ENCODE peak calls at places on chromosome 14, in five cellular contexts. F, G, O, S and Z are unnamed samples.

GRCh38 chr14:50342211-50343080 is 30.3 kb downstream of the DMAC2L start:
- DNase-seq in F (peak), G (peak), O (peak), S (peak), Z (peak)

GRCh38 chr14:88202296-88202695 is 120.8 kb downstream of the KCNK10 start:
- DNase-seq in F (no peak), G (no peak), O (no peak), S (no peak), Z (no peak)

GRCh38 chr14:54549862-54550261 is 17.1 kb upstream of the SAMD4A start:
- DNase-seq in F (no peak), G (no peak), O (no peak), S (peak), Z (no peak)

GRCh38 chr14:58327019-58327418 is 28.7 kb downstream of the ARID4A start:
- DNase-seq in F (no peak), G (no peak), O (no peak), S (no peak), Z (no peak)

GRCh38 chr14:104367811-104368750 is 211.5 kb upstream of the C14orf180 start:
- DNase-seq in F (no peak), G (no peak), O (no peak), S (no peak), Z (no peak)

GRCh38 chr14:104749111-104749649 is 3.8 kb upstream of the SIVA1 start:
- DNase-seq in F (no peak), G (no peak), O (no peak), S (no peak), Z (peak)

GRCh38 chr14:74133833-74134481 is 49.2 kb downstream of the LIN52 start:
- DNase-seq in F (no peak), G (no peak), O (no peak), S (no peak), Z (no peak)

GRCh38 chr14:92244805-92245204 is 78.2 kb upstream of the SLC24A4 start:
- DNase-seq in F (no peak), G (no peak), O (no peak), S (no peak), Z (no peak)

GRCh38 chr14:35366048-35366428 is 38.5 kb downstream of the NFKBIA start:
- DNase-seq in F (peak), G (peak), O (no peak), S (no peak), Z (no peak)

GRCh38 chr14:67999693-68000384 is 180.3 kb downstream of the RAD51B start:
- DNase-seq in F (no peak), G (no peak), O (no peak), S (peak), Z (no peak)

GRCh38 chr14:76349993-76350392 is 25.9 kb upstream of the ESRRB start:
- DNase-seq in F (no peak), G (no peak), O (no peak), S (no peak), Z (no peak)

GRCh38 chr14:78455896-78456435 is 285.8 kb downstream of the NRXN3 start:
- DNase-seq in F (no peak), G (no peak), O (no peak), S (no peak), Z (no peak)

GRCh38 chr14:32205554-32205953 is 2.5 kb upstream of the RNU6-8 start:
- DNase-seq in F (no peak), G (no peak), O (no peak), S (no peak), Z (no peak)

GRCh38 chr14:68458840-68459469 is 333.9 kb downstream of the ZFP36L1 start:
- DNase-seq in F (peak), G (peak), O (no peak), S (peak), Z (peak)

GRCh38 chr14:22314183-22314820 is 274.7 kb downstream of the DAD1 start:
- DNase-seq in F (no peak), G (no peak), O (no peak), S (peak), Z (no peak)

GRCh38 chr14:21317433-21317832 is 37.5 kb downstream of the RPGRIP1 start:
- DNase-seq in F (no peak), G (no peak), O (no peak), S (no peak), Z (no peak)

GRCh38 chr14:65333926-65334687 is 78.4 kb upstream of the FUT8 start:
- DNase-seq in F (no peak), G (no peak), O (no peak), S (peak), Z (peak)

GRCh38 chr14:69013943-69014782 is 35.1 kb upstream of the ACTN1 start:
- DNase-seq in F (peak), G (peak), O (no peak), S (peak), Z (peak)

GRCh38 chr14:73771848-73772705 is 57.9 kb upstream of the PNMA1 start:
- DNase-seq in F (peak), G (peak), O (peak), S (peak), Z (peak)

GRCh38 chr14:39265032-39265431 is 31.3 kb downstream of the MIA2 start:
- DNase-seq in F (no peak), G (no peak), O (no peak), S (peak), Z (no peak)

GRCh38 chr14:76772300-76773187 is 11.3 kb downstream of the VASH1 start:
- DNase-seq in F (peak), G (peak), O (no peak), S (peak), Z (peak)

GRCh38 chr14:65069874-65070709 is 32.2 kb downstream of the MAX start:
- DNase-seq in F (peak), G (peak), O (no peak), S (no peak), Z (peak)

GRCh38 chr14:23140389-23140788 is 21.3 kb upstream of the CEBPE start:
- DNase-seq in F (no peak), G (no peak), O (no peak), S (no peak), Z (no peak)

GRCh38 chr14:68692916-68693771 is 99.7 kb downstream of the ZFP36L1 start:
- DNase-seq in F (no peak), G (no peak), O (no peak), S (peak), Z (no peak)

GRCh38 chr14:50035214-50035613 is 81.2 kb downstream of the VCPKMT start:
- DNase-seq in F (no peak), G (no peak), O (no peak), S (no peak), Z (no peak)

GRCh38 chr14:96126339-96126770 is 78.3 kb upstream of the BDKRB2 start:
- DNase-seq in F (no peak), G (no peak), O (peak), S (no peak), Z (no peak)

GRCh38 chr14:52327374-52328226 is 13.5 kb downstream of the PTGER2 start:
- DNase-seq in F (no peak), G (no peak), O (no peak), S (peak), Z (no peak)

GRCh38 chr14:24241829-24242443 is 487 bp downstream of the TINF2 start:
- DNase-seq in F (peak), G (peak), O (peak), S (peak), Z (peak)
- TF ChIP-seq CTCF in F (peak), G (peak), O (peak), S (peak), Z (peak)

DNA sequence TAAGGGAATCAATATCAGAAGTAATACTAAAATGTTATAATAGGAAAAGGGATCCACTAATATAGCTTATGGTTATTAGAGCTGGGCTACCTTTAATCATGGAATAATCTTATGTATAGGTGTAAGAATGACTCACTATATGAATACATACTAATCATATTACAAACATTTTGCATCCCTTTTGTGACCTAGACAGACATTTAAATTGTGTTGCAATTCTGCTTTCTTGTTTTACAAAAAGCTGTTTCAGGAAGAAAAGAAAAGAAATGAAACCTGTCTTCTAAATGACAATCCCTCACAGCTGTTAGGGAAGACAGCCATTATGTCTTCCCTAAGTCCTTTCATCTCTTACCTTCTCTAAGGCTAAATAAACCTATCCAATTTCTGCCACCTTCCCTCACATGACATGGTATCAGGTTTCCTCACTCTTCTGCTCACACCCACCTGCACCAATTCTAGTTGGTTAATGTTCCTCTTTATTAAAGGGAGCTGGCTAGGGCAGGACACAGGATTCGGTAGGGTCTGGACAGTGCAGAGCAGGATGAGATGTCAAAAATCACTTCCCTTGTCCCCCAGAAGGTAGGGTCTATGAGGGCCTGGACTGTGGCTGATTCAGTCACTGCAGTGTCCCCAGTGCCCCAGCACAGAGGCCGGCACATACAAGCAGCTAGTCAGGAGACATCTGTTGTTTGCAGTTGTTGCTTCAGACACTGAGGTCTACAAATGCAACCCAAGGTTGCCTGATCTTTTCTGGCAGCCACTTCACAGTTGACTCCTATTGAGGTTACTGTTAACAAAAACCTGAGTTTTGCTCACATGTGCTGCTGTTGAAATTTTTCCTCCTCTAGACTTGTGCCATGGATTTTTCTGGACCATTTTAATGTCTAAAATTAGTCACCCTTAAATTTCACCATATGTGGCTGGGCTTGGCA is 3.8 kb downstream of the DHRS7 start:
- DNase-seq in F (peak), G (no peak), O (no peak), S (peak), Z (no peak)
- H3K4me3 ChIP-seq in F (no peak), G (no peak), O (no peak), S (no peak), Z (no peak)

GRCh38 chr14:70718383-70719123 is 76.8 kb downstream of the TTC9 start:
- DNase-seq in F (no peak), G (no peak), O (no peak), S (no peak), Z (no peak)
- TF ChIP-seq CTCF in F (no peak), G (no peak), O (no peak), S (no peak), Z (no peak)

GRCh38 chr14:37585971-37586759 is 8.9 kb downstream of the FOXA1 start:
- DNase-seq in F (no peak), G (no peak), O (no peak), S (no peak), Z (no peak)

GRCh38 chr14:37586783-37587428 is 8.1 kb downstream of the FOXA1 start:
- DNase-seq in F (no peak), G (no peak), O (no peak), S (no peak), Z (no peak)

GRCh38 chr14:37585101-37585479 is 10.0 kb downstream of the FOXA1 start:
- DNase-seq in F (no peak), G (no peak), O (no peak), S (no peak), Z (peak)

GRCh38 chr14:37583358-37584210 is 11.5 kb downstream of the FOXA1 start:
- DNase-seq in F (no peak), G (no peak), O (no peak), S (no peak), Z (peak)

DNA sequence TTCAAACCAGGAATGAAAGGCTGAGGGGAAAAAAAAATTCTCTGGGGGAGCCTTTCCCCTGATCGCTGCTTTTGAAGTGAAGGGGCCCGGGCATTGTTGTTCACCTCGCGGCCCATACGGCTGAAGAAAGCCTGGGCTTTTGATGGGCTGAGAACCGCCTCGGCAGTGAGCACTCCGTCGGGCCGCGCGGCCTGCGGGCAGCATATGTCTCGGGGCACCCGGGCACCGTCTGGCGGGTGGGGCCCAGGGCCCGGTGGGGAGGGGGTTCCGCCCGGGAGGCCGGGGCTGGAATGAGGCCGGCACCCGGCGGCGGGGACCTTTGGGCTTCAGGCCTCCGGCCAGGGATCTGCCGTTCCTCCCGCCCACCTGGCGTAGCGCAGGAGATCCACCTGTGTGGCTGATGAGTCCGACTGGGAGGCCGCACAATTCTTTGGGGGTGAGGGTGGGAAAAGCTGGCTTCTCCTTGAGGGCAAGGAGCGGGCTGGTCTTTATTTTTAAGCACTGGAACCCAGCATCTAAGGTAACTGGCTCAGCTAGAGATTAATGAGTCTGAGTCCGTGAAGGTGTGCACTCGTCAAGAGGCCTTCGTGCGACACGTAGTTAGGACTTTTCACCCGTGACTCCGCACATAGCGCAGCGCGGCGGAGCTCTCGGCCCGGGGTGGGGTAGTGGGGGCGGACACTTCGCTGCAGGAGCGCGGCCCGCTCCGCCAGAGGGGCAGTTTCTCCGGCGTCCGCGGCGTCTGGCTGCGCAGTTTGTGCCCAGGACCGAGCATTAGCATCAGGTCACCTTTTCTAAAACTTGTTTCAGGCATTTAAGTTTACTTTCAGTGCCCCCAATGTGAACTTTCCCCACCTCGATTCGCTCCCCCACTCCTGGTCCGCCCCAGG is 10.6 kb downstream of the FOXA1 start:
- DNase-seq in F (no peak), G (no peak), O (no peak), S (no peak), Z (peak)
- H3K4me3 ChIP-seq in F (no peak), G (peak), O (no peak), S (no peak), Z (peak)

GRCh38 chr14:60656755-60657608 is 7.7 kb upstream of the SIX1 start:
- DNase-seq in F (peak), G (peak), O (no peak), S (peak), Z (peak)
- TF ChIP-seq CTCF in F (peak), G (no peak), O (no peak), S (peak), Z (no peak)

GRCh38 chr14:93430319-93430801 is 379 bp upstream of the UNC79 start:
- DNase-seq in F (peak), G (no peak), O (no peak), S (peak), Z (no peak)

GRCh38 chr14:93426750-93427149 is 4.0 kb upstream of the UNC79 start:
- DNase-seq in F (no peak), G (no peak), O (no peak), S (no peak), Z (no peak)

DNA sequence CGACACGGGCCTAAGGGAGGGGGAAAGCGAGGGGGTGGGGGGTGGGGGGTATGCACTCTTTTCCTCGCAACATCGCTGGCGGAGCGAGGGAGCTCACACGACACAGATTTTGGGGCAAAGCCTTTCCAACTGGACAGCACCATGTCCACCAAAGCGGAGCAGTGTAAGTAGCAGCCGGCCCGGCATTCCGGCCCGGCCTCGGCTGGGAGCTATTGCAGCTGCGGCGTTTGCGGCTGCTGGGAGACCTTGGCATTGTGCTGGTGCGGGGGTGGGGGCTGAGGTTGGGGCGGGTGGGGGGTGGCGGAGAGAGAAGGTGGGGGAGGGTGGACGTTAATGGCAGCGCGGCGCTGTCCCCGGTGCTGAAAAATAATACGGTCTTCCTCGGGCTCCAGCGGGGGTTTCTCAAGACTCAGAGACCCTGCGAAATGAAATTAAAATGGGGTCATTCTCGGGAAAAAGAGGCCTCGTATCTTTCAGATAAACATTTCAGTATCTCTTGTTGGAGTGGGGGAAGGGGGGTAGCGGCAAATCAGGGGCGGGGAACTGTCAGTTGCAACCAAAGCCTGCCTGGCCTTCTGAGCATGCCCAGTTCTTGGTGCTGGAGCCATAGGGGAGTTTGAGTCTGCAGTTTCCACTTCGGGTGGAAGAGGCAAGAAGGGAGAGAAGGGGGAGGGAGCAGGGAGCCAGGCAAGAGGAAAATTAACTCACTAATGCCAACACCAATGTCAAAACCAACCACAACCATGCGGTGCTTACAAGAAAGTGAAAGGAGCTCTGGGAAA is at the start of gene UNC79:
- DNase-seq in F (peak), G (no peak), O (no peak), S (peak), Z (no peak)
- H3K4me3 ChIP-seq in F (peak), G (no peak), O (no peak), S (peak), Z (no peak)

GRCh38 chr14:79468491-79468890 is 742.8 kb downstream of the DIO2 start:
- DNase-seq in F (no peak), G (no peak), O (no peak), S (no peak), Z (no peak)
- TF ChIP-seq CTCF in F (no peak), G (no peak), O (no peak), S (no peak), Z (no peak)